ENCODE peak calls at places on chromosome 1, in six cellular contexts. H is body of pancreas, Q is lower leg skin, U is H1, P is HCT116, G is transverse colon. A is an unnamed sample.

GRCh38 chr1:94250341-94250740 is 13.0 kb upstream of the ARHGAP29 start:
- DNase-seq in G (no peak), Q (no peak), H (no peak), U (no peak), P (no peak), A (no peak)

GRCh38 chr1:106185089-106185488 is 871.4 kb upstream of the PRMT6 start:
- DNase-seq in P (no peak), G (no peak), Q (no peak), H (no peak), U (no peak), A (no peak)

GRCh38 chr1:228100822-228101613 is 2.1 kb downstream of the C1orf35 start:
- DNase-seq in H (peak), G (no peak), Q (peak), U (peak), P (no peak), A (no peak)

GRCh38 chr1:175402336-175402735 is 209.8 kb upstream of the KIAA0040 start:
- DNase-seq in U (no peak), H (no peak), G (no peak), P (no peak), Q (no peak), A (no peak)

GRCh38 chr1:102498929-102499328 is 502.2 kb upstream of the OLFM3 start:
- DNase-seq in P (no peak), G (no peak), Q (no peak), U (no peak), H (no peak), A (no peak)

GRCh38 chr1:65872258-65872657 is 79.6 kb downstream of the PDE4B start:
- DNase-seq in P (no peak), U (no peak), G (no peak), H (no peak), Q (no peak), A (no peak)

GRCh38 chr1:1207254-1207902 is 986 bp upstream of the TNFRSF18 start:
- DNase-seq in U (no peak), Q (no peak), H (no peak), P (no peak), G (peak), A (peak)

GRCh38 chr1:73674945-73675561 is 522.9 kb downstream of the LRRIQ3 start:
- DNase-seq in P (no peak), Q (no peak), U (no peak), G (no peak), H (no peak), A (no peak)

GRCh38 chr1:204628868-204629267 is 56.7 kb downstream of the LRRN2 start:
- DNase-seq in H (no peak), P (no peak), U (no peak), Q (no peak), G (no peak), A (no peak)

GRCh38 chr1:65812065-65812464 is 19.4 kb downstream of the PDE4B start:
- DNase-seq in Q (no peak), P (peak), G (peak), U (no peak), H (no peak), A (no peak)

GRCh38 chr1:209354111-209354839 is 229.2 kb upstream of the CAMK1G start:
- DNase-seq in U (peak), H (peak), G (peak), Q (peak), P (peak), A (peak)

GRCh38 chr1:183870351-183871077 is 65.6 kb downstream of the RGL1 start:
- DNase-seq in Q (peak), U (no peak), H (peak), P (no peak), G (peak), A (peak)

GRCh38 chr1:87108228-87108627 is 193.8 kb downstream of the HS2ST1 start:
- DNase-seq in H (no peak), P (no peak), Q (no peak), U (no peak), G (no peak), A (no peak)

GRCh38 chr1:110612060-110612745 is 6.0 kb upstream of the KCNA2 start:
- DNase-seq in H (peak), U (no peak), Q (peak), G (no peak), P (no peak), A (no peak)

GRCh38 chr1:24206516-24207394 is 19.7 kb upstream of the IFNLR1 start:
- DNase-seq in H (no peak), Q (no peak), P (no peak), G (no peak), U (no peak), A (no peak)

GRCh38 chr1:2300851-2301606 is 72.9 kb downstream of the SKI start:
- DNase-seq in G (peak), H (peak), U (no peak), Q (peak), P (no peak), A (peak)

GRCh38 chr1:45014403-45015028 is 2.5 kb downstream of the UROD start:
- DNase-seq in H (peak), Q (peak), P (peak), G (peak), U (peak), A (peak)
- TF ChIP-seq POLR2A in H (no peak), Q (no peak), P (no peak), G (no peak), U (no peak), A (no peak)

GRCh38 chr1:55426156-55426555 is 211.0 kb upstream of the USP24 start:
- DNase-seq in H (no peak), U (no peak), P (no peak), G (no peak), Q (no peak), A (no peak)

GRCh38 chr1:55426619-55427018 is 211.5 kb upstream of the USP24 start:
- DNase-seq in U (no peak), H (no peak), Q (no peak), P (no peak), G (no peak), A (no peak)

GRCh38 chr1:55427576-55427975 is 212.4 kb upstream of the USP24 start:
- DNase-seq in Q (no peak), U (no peak), H (no peak), G (no peak), P (no peak), A (no peak)

GRCh38 chr1:55428236-55428635 is 213.1 kb upstream of the USP24 start:
- DNase-seq in P (no peak), Q (no peak), U (no peak), G (no peak), H (no peak), A (no peak)

GRCh38 chr1:55428944-55429931 is 214.1 kb upstream of the USP24 start:
- DNase-seq in P (peak), U (no peak), Q (no peak), G (peak), H (peak), A (peak)
- TF ChIP-seq POLR2A in P (no peak), U (no peak), Q (no peak), G (no peak), H (no peak), A (no peak)

GRCh38 chr1:244971524-244972216 is 107.3 kb upstream of the HNRNPU start:
- DNase-seq in H (no peak), P (no peak), U (no peak), G (no peak), Q (no peak), A (no peak)

GRCh38 chr1:244970236-244970652 is 105.9 kb upstream of the HNRNPU start:
- DNase-seq in U (peak), P (peak), G (no peak), H (peak), Q (no peak), A (peak)

GRCh38 chr1:244970661-244971523 is 106.5 kb upstream of the HNRNPU start:
- DNase-seq in P (peak), Q (peak), G (peak), H (peak), U (peak), A (peak)

GRCh38 chr1:244968431-244968830 is 104.1 kb upstream of the HNRNPU start:
- DNase-seq in G (no peak), U (no peak), Q (no peak), P (no peak), H (no peak), A (peak)

DNA sequence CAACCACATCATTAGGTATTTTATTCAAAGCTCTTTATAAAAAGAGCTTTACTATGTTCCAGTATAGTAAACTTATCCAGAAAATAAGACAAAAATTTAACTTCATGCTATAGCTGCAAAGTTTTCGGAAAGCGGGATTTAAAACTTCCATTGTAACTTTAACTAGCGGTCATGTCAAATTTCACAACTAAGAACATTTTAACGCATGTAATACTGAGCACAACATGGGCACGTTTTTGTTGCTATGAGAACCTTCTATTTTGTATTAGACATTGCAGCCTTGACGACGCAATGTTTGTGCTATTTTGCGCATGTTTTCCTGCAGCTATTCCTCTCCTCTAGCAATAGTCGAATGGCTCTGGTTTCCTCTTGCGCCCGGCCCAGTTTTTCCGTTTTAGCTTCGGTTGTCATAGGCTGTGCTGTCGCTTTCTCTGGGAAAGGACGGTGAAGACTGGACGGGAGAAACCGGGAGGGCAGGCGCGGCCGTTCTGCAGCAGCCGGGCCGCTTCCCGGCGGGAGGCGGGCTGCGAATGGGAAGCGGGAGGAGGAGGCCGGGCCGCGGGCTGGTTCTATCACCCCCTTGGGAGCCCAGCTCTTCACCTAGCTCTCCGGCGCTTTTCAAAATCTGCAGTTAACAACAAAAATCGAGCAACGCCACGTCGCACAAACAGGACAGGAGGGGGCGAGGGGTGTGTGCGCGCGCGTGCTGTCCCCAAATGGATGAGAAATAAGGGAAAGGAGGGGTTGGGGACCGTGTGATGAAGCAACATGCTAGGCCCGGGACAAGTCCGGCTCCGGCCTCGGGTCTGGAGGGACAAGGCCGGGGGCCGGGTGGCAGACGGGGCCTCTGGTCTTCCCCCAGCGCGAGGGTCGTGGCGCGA is 105.3 kb upstream of the HNRNPU start:
- DNase-seq in H (peak), G (peak), Q (peak), P (peak), U (no peak), A (peak)
- TF ChIP-seq POLR2A in H (peak), G (peak), Q (no peak), P (peak), U (peak), A (peak)

GRCh38 chr1:36729716-36730510 is 247.2 kb upstream of the CSF3R start:
- DNase-seq in Q (peak), U (no peak), H (no peak), P (no peak), G (no peak), A (no peak)

GRCh38 chr1:36728846-36729245 is 246.1 kb upstream of the CSF3R start:
- DNase-seq in P (no peak), Q (peak), H (no peak), U (no peak), G (no peak), A (no peak)

GRCh38 chr1:36730599-36730998 is 247.9 kb upstream of the CSF3R start:
- DNase-seq in Q (no peak), U (no peak), P (no peak), H (no peak), G (no peak), A (no peak)

GRCh38 chr1:36728051-36728450 is 245.3 kb upstream of the CSF3R start:
- DNase-seq in G (no peak), H (no peak), P (no peak), U (no peak), Q (no peak), A (no peak)

GRCh38 chr1:36729289-36729688 is 246.6 kb upstream of the CSF3R start:
- DNase-seq in U (no peak), G (no peak), H (no peak), Q (peak), P (no peak), A (no peak)
- TF ChIP-seq POLR2A in U (no peak), G (no peak), H (no peak), Q (no peak), P (no peak), A (no peak)

GRCh38 chr1:22613951-22614350 is 22.5 kb upstream of the C1QA start:
- DNase-seq in H (no peak), P (no peak), U (no peak), G (no peak), Q (no peak), A (no peak)
- TF ChIP-seq POLR2A in H (no peak), P (no peak), U (no peak), G (no peak), Q (no peak), A (no peak)

GRCh38 chr1:149846600-149847466 is 52.5 kb upstream of the BOLA1 start:
- DNase-seq in G (no peak), U (no peak), Q (no peak), H (no peak), P (no peak), A (no peak)
- TF ChIP-seq POLR2A in G (no peak), U (no peak), Q (no peak), H (no peak), P (no peak), A (no peak)

GRCh38 chr1:167955915-167956314 is 19.0 kb upstream of the MPC2 start:
- DNase-seq in P (no peak), Q (no peak), H (no peak), G (no peak), U (no peak), A (no peak)
- TF ChIP-seq POLR2A in P (no peak), Q (no peak), H (no peak), G (no peak), U (no peak), A (no peak)

A was measured in heart left ventricle.